ENCODE peak calls at places on chromosomes 7 and 10, in seven cellular contexts. A is IMR-90, R is OCI-LY7, I is neural progenitor cell, O is GM12878, B is A549, E is mesendoderm. H is an unnamed sample.

GRCh38 chr10:72077275-72077990 is 10.9 kb downstream of the SPOCK2 start:
- DNase-seq in O (no peak), A (no peak), I (no peak), B (no peak), E (no peak), R (no peak), H (no peak)

GRCh38 chr7:82291931-82292330 is 151.6 kb downstream of the CACNA2D1 start:
- DNase-seq in E (no peak), O (no peak), B (no peak), R (no peak), A (no peak), I (no peak), H (no peak)

GRCh38 chr7:2247141-2247985 is 5.3 kb downstream of the NUDT1 start:
- DNase-seq in E (peak), A (no peak), R (peak), B (peak), O (no peak), I (peak), H (no peak)

GRCh38 chr10:79241990-79242619 is 105.2 kb upstream of the PPIF start:
- DNase-seq in A (peak), O (no peak), E (peak), I (peak), R (peak), B (no peak), H (peak)

GRCh38 chr7:50730459-50731400 is 52.0 kb downstream of the GRB10 start:
- DNase-seq in O (no peak), B (no peak), I (peak), A (no peak), E (peak), R (no peak), H (no peak)

GRCh38 chr7:157664866-157665633 is 328.2 kb downstream of the DNAJB6 start:
- DNase-seq in R (no peak), A (no peak), B (no peak), E (no peak), I (no peak), O (no peak), H (peak)

GRCh38 chr10:48517911-48518321 is 87.0 kb downstream of the ARHGAP22 start:
- DNase-seq in B (no peak), E (no peak), A (no peak), R (no peak), I (no peak), O (no peak), H (no peak)

GRCh38 chr7:17083392-17084165 is 201.8 kb upstream of the AGR3 start:
- DNase-seq in O (no peak), R (no peak), A (no peak), B (no peak), E (no peak), I (no peak), H (no peak)

GRCh38 chr7:95798401-95798930 is 26.1 kb downstream of the DYNC1I1 start:
- DNase-seq in E (no peak), A (no peak), B (no peak), O (no peak), I (peak), R (no peak), H (no peak)

GRCh38 chr10:27884185-27884630 is 114.7 kb downstream of the ODAD2 start:
- DNase-seq in A (no peak), B (no peak), R (no peak), E (no peak), O (no peak), I (no peak), H (no peak)

GRCh38 chr10:98254234-98254858 is 13.6 kb downstream of the LOXL4 start:
- DNase-seq in E (no peak), O (no peak), I (no peak), B (no peak), A (no peak), R (no peak), H (no peak)

GRCh38 chr10:87927091-87927490 is 63.7 kb downstream of the PTEN start:
- DNase-seq in E (no peak), R (no peak), B (no peak), A (no peak), I (no peak), O (no peak), H (no peak)

GRCh38 chr7:101952355-101953247 is 135.2 kb downstream of the CUX1 start:
- DNase-seq in E (no peak), A (peak), B (peak), I (no peak), R (no peak), O (no peak), H (peak)

GRCh38 chr10:24762966-24763623 is 39.4 kb upstream of the ARHGAP21 start:
- DNase-seq in B (peak), I (no peak), R (no peak), E (peak), A (peak), O (no peak), H (peak)

GRCh38 chr7:2168612-2169312 is 64.0 kb downstream of the MAD1L1 start:
- DNase-seq in B (no peak), I (no peak), R (no peak), E (no peak), A (no peak), O (no peak), H (no peak)

GRCh38 chr7:142556745-142557144 is 192.5 kb upstream of the PRSS1 start:
- DNase-seq in O (no peak), B (peak), R (no peak), I (no peak), A (peak), E (peak), H (peak)

GRCh38 chr10:3655528-3655927 is 129.5 kb downstream of the KLF6 start:
- DNase-seq in R (peak), E (no peak), I (no peak), B (no peak), A (no peak), O (no peak), H (no peak)

GRCh38 chr10:15419279-15419874 is 48.3 kb upstream of the FAM171A1 start:
- DNase-seq in I (peak), O (no peak), A (peak), B (no peak), E (peak), R (peak), H (no peak)

GRCh38 chr7:155214328-155214986 is 83.2 kb upstream of the INSIG1 start:
- DNase-seq in E (no peak), A (no peak), I (no peak), O (no peak), R (no peak), B (no peak), H (peak)

GRCh38 chr7:155212301-155213015 is 85.2 kb upstream of the INSIG1 start:
- DNase-seq in R (no peak), I (no peak), B (no peak), A (no peak), O (no peak), E (no peak), H (no peak)

GRCh38 chr7:155213955-155214327 is 83.7 kb upstream of the INSIG1 start:
- DNase-seq in A (no peak), I (no peak), R (no peak), O (no peak), B (no peak), E (no peak), H (no peak)

GRCh38 chr7:155211761-155212160 is 85.9 kb upstream of the INSIG1 start:
- DNase-seq in O (no peak), E (no peak), B (no peak), I (no peak), R (no peak), A (no peak), H (no peak)

GRCh38 chr7:155213385-155213784 is 84.3 kb upstream of the INSIG1 start:
- DNase-seq in R (no peak), O (no peak), A (peak), B (no peak), I (no peak), E (no peak), H (no peak)
- H3K4me2 ChIP-seq in R (no peak), O (no peak), A (no peak), B (peak), I (no peak), E (no peak), H (peak)

GRCh38 chr10:121822724-121823123 is 105.1 kb downstream of the ATE1 start:
- DNase-seq in O (no peak), R (no peak), E (no peak), A (no peak), I (no peak), B (no peak), H (no peak)
- H3K4me2 ChIP-seq in O (no peak), R (no peak), E (no peak), A (no peak), I (no peak), B (no peak), H (no peak)

GRCh38 chr7:30626984-30627383 is 32.3 kb downstream of the GARS1 start:
- DNase-seq in E (no peak), O (no peak), A (peak), R (no peak), B (no peak), I (no peak), H (no peak)
- H3K4me2 ChIP-seq in E (no peak), O (no peak), A (no peak), R (no peak), B (no peak), I (no peak), H (no peak)

GRCh38 chr10:1158066-1158465 is 101.9 kb downstream of the WDR37 start:
- DNase-seq in R (no peak), I (no peak), B (no peak), O (no peak), E (no peak), A (no peak), H (no peak)

GRCh38 chr10:1156921-1157614 is 100.9 kb downstream of the WDR37 start:
- DNase-seq in O (no peak), I (no peak), A (no peak), R (no peak), E (no peak), B (no peak), H (no peak)

GRCh38 chr10:1155791-1156615 is 99.8 kb downstream of the WDR37 start:
- DNase-seq in A (no peak), O (no peak), I (no peak), B (no peak), R (no peak), E (no peak), H (no peak)

GRCh38 chr10:1156616-1156886 is 100.4 kb downstream of the WDR37 start:
- DNase-seq in A (no peak), R (no peak), E (no peak), O (no peak), B (no peak), I (no peak), H (no peak)

DNA sequence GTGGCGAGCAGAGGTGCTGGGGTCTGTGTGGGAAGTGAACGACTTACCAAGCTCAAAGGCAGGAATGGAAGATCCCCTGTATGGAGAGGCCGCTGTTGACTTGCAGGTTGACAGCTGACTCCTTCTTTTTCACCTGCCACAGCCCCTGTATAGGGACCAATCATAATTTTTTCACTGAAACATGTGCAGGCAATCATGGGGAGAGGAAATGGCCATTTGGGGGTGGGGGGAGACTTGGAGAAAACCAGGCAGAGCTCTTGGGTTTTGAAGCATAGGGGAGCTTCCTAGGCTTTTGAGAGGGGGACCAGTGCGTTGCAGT is 101.4 kb downstream of the WDR37 start:
- DNase-seq in R (no peak), A (no peak), O (no peak), B (no peak), E (no peak), I (no peak), H (no peak)
- H3K4me2 ChIP-seq in R (no peak), A (no peak), O (no peak), B (no peak), E (no peak), I (no peak), H (no peak)

GRCh38 chr7:90297118-90297517 is 24.0 kb downstream of the FAM237B start:
- DNase-seq in B (no peak), O (no peak), E (no peak), I (no peak), R (no peak), A (no peak), H (no peak)
- H3K4me2 ChIP-seq in B (no peak), O (no peak), E (no peak), I (no peak), R (no peak), A (no peak), H (no peak)

GRCh38 chr10:131220601-131221171 is 90.8 kb downstream of the TCERG1L start:
- DNase-seq in E (no peak), O (no peak), B (no peak), A (no peak), R (no peak), I (no peak), H (no peak)
- H3K4me2 ChIP-seq in E (no peak), O (no peak), B (no peak), A (no peak), R (no peak), I (no peak), H (no peak)

DNA sequence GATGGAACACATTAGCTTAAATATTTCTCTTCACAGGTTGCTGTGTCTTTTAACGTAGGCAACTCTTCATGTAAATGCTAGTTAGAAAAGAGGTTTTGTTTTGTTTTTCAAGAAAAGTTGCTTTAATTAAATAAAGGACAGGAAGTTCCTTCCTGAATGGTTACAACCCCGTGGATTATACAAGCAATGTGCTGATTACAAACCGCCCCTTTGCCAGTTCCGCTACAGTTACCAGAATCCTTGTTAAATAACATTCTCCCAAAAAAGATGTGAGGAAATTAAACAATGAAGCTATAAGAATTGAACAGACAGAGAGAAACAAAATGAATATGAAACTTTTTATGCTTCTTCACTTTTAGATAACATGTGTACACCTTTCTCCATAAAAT is 75.1 kb downstream of the LYZL2 start:
- DNase-seq in R (no peak), O (no peak), E (no peak), B (no peak), A (no peak), I (no peak), H (no peak)
- H3K4me2 ChIP-seq in R (no peak), O (no peak), E (no peak), B (no peak), A (no peak), I (peak), H (no peak)

DNA sequence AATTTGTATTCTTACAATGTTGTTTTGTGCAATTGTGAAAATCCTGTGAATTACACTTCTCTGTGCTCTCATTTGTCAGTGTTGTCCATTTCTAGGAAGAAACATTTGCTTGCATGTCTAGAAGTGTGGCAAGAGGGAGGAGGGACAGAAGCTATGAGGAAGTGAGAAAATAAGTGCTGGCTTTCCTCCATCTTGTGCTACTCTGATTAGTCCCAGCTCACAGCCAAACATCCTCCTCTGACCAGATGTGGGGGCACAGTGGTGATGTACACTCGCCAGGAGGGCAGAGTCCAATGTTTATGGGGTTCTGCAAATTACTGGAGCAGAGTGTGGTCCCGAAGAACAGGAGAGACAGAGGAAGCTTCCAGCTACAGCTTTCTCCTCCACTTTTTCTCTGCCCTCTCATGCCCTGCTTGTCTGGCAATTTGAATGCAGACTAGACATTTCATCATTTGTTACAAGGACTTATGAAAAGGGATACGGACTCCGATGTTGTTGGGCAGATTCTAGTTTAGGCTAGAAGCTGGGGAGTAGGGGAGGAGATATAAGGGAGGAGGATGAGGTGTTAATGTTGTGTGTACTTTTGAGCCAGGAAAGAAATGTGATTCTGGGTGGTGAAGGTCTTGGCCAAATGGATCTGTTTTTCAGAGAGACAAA is 131.0 kb upstream of the C1GALT1 start:
- DNase-seq in R (peak), A (no peak), B (no peak), I (no peak), E (no peak), O (peak), H (no peak)
- H3K4me2 ChIP-seq in R (peak), A (no peak), B (no peak), I (no peak), E (no peak), O (no peak), H (no peak)

GRCh38 chr7:133934974-133935330 is 192.2 kb upstream of the LRGUK start:
- DNase-seq in A (no peak), R (no peak), B (no peak), E (no peak), I (no peak), O (no peak), H (no peak)
- H3K4me2 ChIP-seq in A (no peak), R (no peak), B (no peak), E (no peak), I (no peak), O (no peak), H (no peak)

H was measured in PC-9.